ENCODE peak calls at places on chromosomes 1 and 21, in four cellular contexts. One of them, this sample, is unnamed.

GRCh38 chr1:194014004-194014403 is 827.6 kb upstream of the B3GALT2 start:
- DNase-seq in 8988T: no peak
- DNase-seq in IMR-90: peak; percentile 8
- DNase-seq in substantia nigra: no peak
- DNase-seq in this sample: no peak

GRCh38 chr1:25695066-25695990 is 78.7 kb downstream of the MAN1C1 start:
- DNase-seq in 8988T: no peak
- DNase-seq in IMR-90: peak; percentile 99
- DNase-seq in substantia nigra: peak; percentile 48
- DNase-seq in this sample: peak; percentile 99

GRCh38 chr1:168636200-168636599 is 59.8 kb downstream of the XCL1 start:
- DNase-seq in 8988T: no peak
- DNase-seq in IMR-90: no peak
- DNase-seq in substantia nigra: no peak
- DNase-seq in this sample: no peak

GRCh38 chr1:233151850-233152249 is 143.7 kb downstream of the PCNX2 start:
- DNase-seq in 8988T: no peak
- DNase-seq in IMR-90: no peak
- DNase-seq in substantia nigra: no peak
- DNase-seq in this sample: no peak

GRCh38 chr1:110055493-110056283 is 14.8 kb downstream of the ALX3 start:
- DNase-seq in 8988T: no peak
- DNase-seq in IMR-90: peak; percentile 67
- DNase-seq in substantia nigra: no peak
- DNase-seq in this sample: no peak

GRCh38 chr1:92755541-92756351 is 29.2 kb downstream of the EVI5 start:
- DNase-seq in 8988T: no peak
- DNase-seq in IMR-90: peak; percentile 72
- DNase-seq in substantia nigra: peak; percentile 51
- DNase-seq in this sample: no peak

GRCh38 chr1:156121441-156121840 is 6.9 kb downstream of the LMNA start:
- DNase-seq in 8988T: no peak
- DNase-seq in IMR-90: no peak
- DNase-seq in substantia nigra: no peak
- DNase-seq in this sample: no peak

GRCh38 chr1:27336756-27337155 is 5.1 kb upstream of the SYTL1 start:
- DNase-seq in 8988T: no peak
- DNase-seq in IMR-90: no peak
- DNase-seq in substantia nigra: no peak
- DNase-seq in this sample: no peak

GRCh38 chr1:2270260-2271100 is 42.4 kb downstream of the SKI start:
- DNase-seq in 8988T: no peak
- DNase-seq in IMR-90: no peak
- DNase-seq in substantia nigra: no peak
- DNase-seq in this sample: no peak

GRCh38 chr1:191963286-191963685 is 195.0 kb upstream of the RGS18 start:
- DNase-seq in 8988T: no peak
- DNase-seq in IMR-90: peak; percentile 59
- DNase-seq in substantia nigra: no peak
- DNase-seq in this sample: no peak

GRCh38 chr21:33682992-33683627 is 40.8 kb downstream of the ITSN1 start:
- DNase-seq in 8988T: no peak
- DNase-seq in IMR-90: peak; percentile 88
- DNase-seq in substantia nigra: no peak
- DNase-seq in this sample: peak; percentile 60

GRCh38 chr21:17436626-17437111 is 76.2 kb upstream of the CXADR start:
- DNase-seq in 8988T: no peak
- DNase-seq in IMR-90: no peak
- DNase-seq in substantia nigra: no peak
- DNase-seq in this sample: no peak

GRCh38 chr21:34008618-34009017 is 64.8 kb upstream of the MRPS6 start:
- DNase-seq in 8988T: no peak
- DNase-seq in IMR-90: no peak
- DNase-seq in substantia nigra: no peak
- DNase-seq in this sample: no peak

GRCh38 chr1:164504699-164505098 is 54.3 kb upstream of the PBX1 start:
- DNase-seq in 8988T: no peak
- DNase-seq in IMR-90: peak; percentile 2
- DNase-seq in substantia nigra: no peak
- DNase-seq in this sample: peak; percentile 5

GRCh38 chr21:35294231-35294898 is 245.3 kb upstream of the RUNX1 start:
- DNase-seq in 8988T: no peak
- DNase-seq in IMR-90: no peak
- DNase-seq in substantia nigra: no peak
- DNase-seq in this sample: no peak

GRCh38 chr1:100322436-100323211 is 29.7 kb upstream of the CDC14A start:
- DNase-seq in 8988T: no peak
- DNase-seq in IMR-90: peak; percentile 31
- DNase-seq in substantia nigra: no peak
- DNase-seq in this sample: no peak

GRCh38 chr21:16908087-16908486 is 604.8 kb upstream of the CXADR start:
- DNase-seq in 8988T: no peak
- DNase-seq in IMR-90: no peak
- DNase-seq in substantia nigra: peak; percentile 3
- DNase-seq in this sample: peak; percentile 64

GRCh38 chr1:237789619-237790018 is 101.1 kb downstream of the ZP4 start:
- DNase-seq in 8988T: no peak
- DNase-seq in IMR-90: no peak
- DNase-seq in substantia nigra: no peak
- DNase-seq in this sample: no peak

GRCh38 chr1:46401964-46402626 is 8.0 kb downstream of the FAAH start:
- DNase-seq in 8988T: no peak
- DNase-seq in IMR-90: peak; percentile 95
- DNase-seq in substantia nigra: peak; percentile 86
- DNase-seq in this sample: peak; percentile 87

GRCh38 chr1:219660666-219661463 is 48.0 kb upstream of the ZC3H11B start:
- DNase-seq in 8988T: peak; percentile 42
- DNase-seq in IMR-90: peak; percentile 88
- DNase-seq in substantia nigra: peak; percentile 88
- DNase-seq in this sample: peak; percentile 29

GRCh38 chr1:150613061-150613920 is 16.1 kb downstream of the ENSA start:
- DNase-seq in 8988T: peak; percentile 15
- DNase-seq in IMR-90: peak; percentile 98
- DNase-seq in substantia nigra: peak; percentile 11
- DNase-seq in this sample: peak; percentile 55

GRCh38 chr1:3910769-3911520 is 10.9 kb upstream of the C1orf174 start:
- DNase-seq in 8988T: peak; percentile 78
- DNase-seq in IMR-90: peak; percentile 37
- DNase-seq in substantia nigra: peak; percentile 59
- DNase-seq in this sample: no peak

GRCh38 chr1:175725684-175726083 is 17.7 kb downstream of the TNR start:
- DNase-seq in 8988T: no peak
- DNase-seq in IMR-90: peak; percentile 9
- DNase-seq in substantia nigra: no peak
- DNase-seq in this sample: no peak

GRCh38 chr1:45097944-45098343 is 85.9 kb downstream of the UROD start:
- DNase-seq in 8988T: no peak
- DNase-seq in IMR-90: no peak
- DNase-seq in substantia nigra: no peak
- DNase-seq in this sample: no peak

GRCh38 chr1:18919174-18919905 is 17.0 kb upstream of the ALDH4A1 start:
- DNase-seq in 8988T: no peak
- DNase-seq in IMR-90: no peak
- DNase-seq in substantia nigra: no peak
- DNase-seq in this sample: no peak

GRCh38 chr1:210541680-210542358 is 213.1 kb downstream of the HHAT start:
- DNase-seq in 8988T: no peak
- DNase-seq in IMR-90: peak; percentile 5
- DNase-seq in substantia nigra: no peak
- DNase-seq in this sample: peak; percentile 17

GRCh38 chr1:27523666-27524020 is 33.7 kb upstream of the WASF2 start:
- DNase-seq in 8988T: no peak
- DNase-seq in IMR-90: no peak
- DNase-seq in substantia nigra: no peak
- DNase-seq in this sample: no peak

GRCh38 chr1:177228721-177229088 is 57.9 kb downstream of the BRINP2 start:
- DNase-seq in 8988T: no peak
- DNase-seq in IMR-90: peak; percentile 50
- DNase-seq in substantia nigra: no peak
- DNase-seq in this sample: no peak

GRCh38 chr21:45281411-45282282 is 6.0 kb downstream of the POFUT2 start:
- DNase-seq in 8988T: no peak
- DNase-seq in IMR-90: no peak
- DNase-seq in substantia nigra: peak; percentile 64
- DNase-seq in this sample: no peak